ENCODE peak calls at places on chromosomes 4 and X, in ten cellular contexts. O is heart left ventricle, F is H54, U is HepG2, H is IMR-90, B is esophagus squamous epithelium, P is right lobe of liver, X is tibial nerve, N is GM12891, A is K562. V is an unnamed sample.

GRCh38 chr4:25466966-25467697 is 90.1 kb downstream of the ANAPC4 start:
- DNase-seq in H (no peak), O (no peak), U (no peak), N (no peak), X (no peak), B (no peak), P (no peak), F (no peak), A (no peak), V (no peak)

GRCh38 chr4:105350859-105351494 is 122.9 kb downstream of the PPA2 start:
- DNase-seq in B (no peak), F (no peak), N (no peak), O (no peak), X (no peak), U (no peak), A (no peak), P (no peak), H (peak; percentile 83), V (no peak)

GRCh38 chr4:152910521-152910920 is 25.6 kb upstream of the FHDC1 start:
- DNase-seq in X (no peak), N (no peak), P (no peak), O (no peak), H (no peak), F (no peak), A (no peak), U (no peak), B (no peak), V (no peak)

GRCh38 chr4:53653484-53654053 is 62.3 kb upstream of the LNX1 start:
- DNase-seq in O (no peak), P (peak; percentile 69), N (no peak), A (no peak), B (no peak), U (no peak), F (no peak), H (peak; percentile 5), X (no peak), V (peak; percentile 50)

GRCh38 chr4:126701756-126702155 is 931.0 kb upstream of the INTU start:
- DNase-seq in P (no peak), U (no peak), A (no peak), N (no peak), H (peak; percentile 81), X (no peak), O (peak; percentile 53), F (no peak), B (no peak), V (no peak)

GRCh38 chr4:127936974-127937373 is 28.0 kb downstream of the MFSD8 start:
- DNase-seq in A (no peak), X (no peak), H (peak; percentile 30), B (no peak), F (peak; percentile 3), N (no peak), P (no peak), O (no peak), U (no peak), V (no peak)

GRCh38 chrX:137118136-137118535 is 84.3 kb upstream of the GPR101 start:
- DNase-seq in F (no peak), A (no peak), H (no peak), P (no peak), B (no peak), N (no peak), U (no peak), X (no peak), O (no peak), V (no peak)

GRCh38 chr4:84498203-84499026 is 677 bp downstream of the NKX6-1 start:
- DNase-seq in F (no peak), B (no peak), P (no peak), A (no peak), X (no peak), U (no peak), O (peak; percentile 38), H (peak; percentile 7), N (no peak), V (peak; percentile 62)

DNA sequence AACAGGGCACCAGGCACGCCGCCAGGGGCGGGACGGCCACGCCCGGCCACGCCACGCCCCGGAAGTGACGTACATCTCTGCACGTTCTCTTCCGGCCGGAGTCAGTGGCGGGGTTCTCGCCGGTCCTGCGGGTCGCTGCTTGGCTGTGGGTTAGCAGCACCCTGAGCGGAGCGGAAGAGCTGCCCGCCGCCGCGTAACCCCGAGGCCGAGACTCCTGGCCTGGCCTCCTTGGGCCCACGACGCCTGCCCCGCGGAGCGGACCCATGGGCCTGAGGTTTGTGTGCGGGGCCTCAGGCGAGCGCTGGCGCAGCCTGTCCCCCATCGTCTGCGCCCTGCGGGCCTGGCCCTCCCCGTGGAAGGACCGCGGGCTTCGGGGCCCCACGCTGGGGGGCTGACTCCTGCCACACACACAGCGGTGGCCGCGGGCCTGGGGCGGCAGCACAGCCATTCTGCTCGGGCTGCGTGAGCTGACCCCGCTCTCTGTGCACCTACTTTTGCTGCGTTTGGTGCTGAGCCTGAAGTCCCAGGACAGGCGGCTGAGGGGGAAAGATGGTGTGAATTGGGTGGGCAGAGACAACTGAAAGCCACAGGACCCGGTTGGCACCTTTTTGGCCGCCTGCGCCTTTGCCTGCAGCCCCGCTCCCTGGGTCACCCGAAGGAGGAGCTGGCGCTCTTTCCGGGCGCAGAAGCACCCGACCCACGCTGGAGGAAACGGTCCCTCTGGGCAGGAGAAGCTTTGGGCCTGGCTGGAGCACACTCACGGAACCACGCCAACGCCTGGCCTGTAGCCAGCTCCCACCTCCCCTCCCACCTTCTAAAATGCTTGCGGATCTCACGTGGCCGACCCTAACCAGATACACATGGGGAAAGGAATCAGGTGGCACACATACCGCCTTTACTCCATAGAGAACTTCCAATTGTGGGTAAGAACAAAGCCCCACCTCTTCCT is 28.1 kb downstream of the NOP14 start:
- DNase-seq in F (peak; percentile 63), N (peak; percentile 93), H (peak; percentile 85), X (peak; percentile 95), A (no peak), P (peak; percentile 97), U (peak; percentile 69), B (peak; percentile 70), O (peak; percentile 97), V (peak; percentile 99)
- TF ChIP-seq POLR2A in F (peak; percentile 95), N (peak; percentile 93), H (peak; percentile 90), X (peak; percentile 92), A (peak; percentile 93), P (peak; percentile 92), U (no peak), B (peak; percentile 99), O (peak; percentile 24), V (peak; percentile 93)

GRCh38 chrX:47481160-47481559 is 1.9 kb downstream of the ZNF41 start:
- DNase-seq in O (no peak), U (no peak), H (no peak), P (no peak), B (no peak), N (no peak), X (no peak), A (no peak), F (no peak), V (no peak)

GRCh38 chrX:47482065-47482511 is 934 bp downstream of the ZNF41 start:
- DNase-seq in U (no peak), O (no peak), B (no peak), H (no peak), F (no peak), N (no peak), A (no peak), X (no peak), P (no peak), V (no peak)

GRCh38 chrX:47483310-47484268 is 567 bp upstream of the ZNF41 start:
- DNase-seq in O (peak; percentile 32), F (no peak), A (no peak), U (peak; percentile 45), B (no peak), X (no peak), P (peak; percentile 44), H (peak; percentile 30), N (no peak), V (peak; percentile 43)

GRCh38 chrX:47484885-47485284 is 1.9 kb upstream of the ZNF41 start:
- DNase-seq in N (no peak), X (no peak), F (no peak), H (no peak), O (no peak), B (no peak), U (no peak), P (no peak), A (no peak), V (no peak)

DNA sequence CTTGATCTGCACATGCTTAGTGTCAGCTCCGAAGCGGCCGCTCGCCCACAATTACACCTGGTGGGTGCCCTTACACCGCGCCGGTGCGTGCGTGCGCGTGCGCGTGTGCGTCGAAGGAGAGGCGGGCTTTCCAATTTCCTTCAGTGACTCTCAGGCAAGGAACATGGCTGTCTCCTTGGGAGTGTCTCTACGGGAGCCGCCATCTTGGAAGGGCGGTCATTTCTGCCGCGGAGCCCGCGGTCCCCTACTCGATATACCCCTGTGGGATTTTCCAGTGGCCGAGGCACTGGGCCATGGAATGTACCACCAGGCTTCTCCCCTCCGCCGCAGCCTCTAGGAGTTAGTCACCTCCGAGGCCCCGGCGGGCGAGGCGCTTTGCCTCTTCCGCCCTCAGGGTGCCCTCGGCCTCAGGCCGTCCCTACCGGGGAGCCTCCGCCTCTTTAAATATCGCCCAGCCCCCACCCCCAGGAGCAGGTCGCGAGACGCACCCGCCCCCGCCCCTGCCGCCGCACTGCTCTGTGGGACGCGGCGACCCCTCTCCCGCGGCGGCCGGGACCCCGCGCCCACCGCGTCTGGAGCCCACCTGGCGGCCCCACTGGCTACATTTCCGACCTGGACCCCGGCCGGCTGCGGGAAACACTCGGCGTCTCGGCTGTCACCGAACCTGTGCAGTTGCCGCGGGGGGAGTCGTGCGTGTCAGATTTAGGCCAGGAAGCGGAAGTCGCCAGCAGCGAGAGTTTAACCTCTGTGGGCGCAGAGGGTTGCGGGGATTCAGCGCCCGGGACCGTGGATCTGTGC is at the start of gene ZNF41:
- DNase-seq in O (peak; percentile 84), X (peak; percentile 34), U (peak; percentile 62), B (peak; percentile 20), P (peak; percentile 76), A (peak; percentile 86), F (peak; percentile 46), N (peak; percentile 60), H (peak; percentile 78), V (peak; percentile 66)
- TF ChIP-seq POLR2A in O (no peak), X (peak; percentile 30), U (peak; percentile 26), B (peak; percentile 45), P (peak; percentile 37), A (peak; percentile 77), F (peak; percentile 45), N (peak; percentile 33), H (no peak), V (no peak)

GRCh38 chr4:184474261-184475095 is at the start of gene IRF2:
- DNase-seq in A (peak; percentile 95), B (peak; percentile 83), O (peak; percentile 98), H (peak; percentile 97), P (peak; percentile 98), U (peak; percentile 93), N (peak; percentile 90), X (peak; percentile 91), F (peak; percentile 84), V (peak; percentile 98)
- TF ChIP-seq POLR2A in A (peak; percentile 91), B (peak; percentile 96), O (no peak), H (peak; percentile 84), P (peak; percentile 94), U (no peak), N (no peak), X (peak; percentile 93), F (peak; percentile 63), V (peak; percentile 97)

DNA sequence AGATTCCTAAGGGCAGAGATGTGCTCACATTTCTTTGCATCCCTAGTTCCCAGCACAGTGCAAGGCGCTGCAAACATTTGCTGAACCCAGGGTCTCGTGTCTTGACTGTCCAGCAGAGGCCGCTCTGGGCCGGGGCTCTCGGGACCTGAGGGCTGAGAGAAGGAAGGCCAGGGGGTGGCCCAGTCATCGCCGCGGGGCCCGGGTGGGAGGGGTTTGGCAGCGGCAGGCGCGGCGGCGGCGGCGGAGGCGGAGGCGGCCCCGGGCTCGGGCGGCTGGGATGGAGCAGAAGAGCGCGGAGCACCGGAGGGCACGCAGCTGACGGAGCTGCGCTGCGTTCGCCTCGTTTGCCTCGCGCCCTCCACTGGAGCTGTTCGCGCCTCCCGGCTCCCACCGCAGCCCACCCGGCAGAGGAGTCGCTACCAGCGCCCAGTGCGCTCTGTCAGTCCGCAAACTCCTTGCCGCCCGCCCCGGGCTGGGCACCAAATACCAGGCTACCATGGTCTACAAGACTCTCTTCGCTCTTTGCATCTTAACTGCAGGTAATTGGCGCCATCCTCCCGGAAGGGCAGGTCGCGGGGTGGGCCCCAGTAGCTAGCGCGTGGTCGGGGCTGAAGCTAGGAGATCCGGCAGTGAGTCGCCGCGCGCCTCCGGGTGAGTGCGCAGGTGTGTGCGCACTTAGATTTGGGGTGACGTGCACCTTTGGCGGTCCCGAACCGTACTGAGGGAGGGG is at the start of gene PARM1:
- DNase-seq in N (peak; percentile 57), F (no peak), A (peak; percentile 55), U (peak; percentile 59), O (peak; percentile 94), H (peak; percentile 61), B (peak; percentile 39), X (peak; percentile 63), P (peak; percentile 74), V (peak; percentile 69)
- TF ChIP-seq POLR2A in N (no peak), F (no peak), A (no peak), U (no peak), O (peak; percentile 26), H (no peak), B (peak; percentile 63), X (peak; percentile 30), P (no peak), V (peak; percentile 20)